ENCODE peak calls at places on chromosomes 16 and 17, in six cellular contexts. One of them, this sample, is unnamed.
A peak's percentile ranks its signal among the peaks of the same experiment; 100 is the strongest.

GRCh38 chr17:74848656-74849399 is 10.9 kb downstream of the GRIN2C start:
- DNase-seq in uterus: no peak
- DNase-seq in naive thymus-derived CD4-positive, alpha-beta T cell: no peak
- DNase-seq in NCI-H1417: no peak
- DNase-seq in breast epithelium: no peak
- DNase-seq in activated CD4-positive, alpha-beta T cell treated with anti-CD3 and anti-CD28 coated beads, Interleukin-2, amount 50 U/mL, for 24 hours: no peak
- DNase-seq in this sample: no peak

GRCh38 chr16:57592591-57593003 is 35.8 kb upstream of the ADGRG1 start:
- DNase-seq in uterus: no peak
- DNase-seq in naive thymus-derived CD4-positive, alpha-beta T cell: peak; percentile 71
- DNase-seq in NCI-H1417: no peak
- DNase-seq in breast epithelium: no peak
- DNase-seq in activated CD4-positive, alpha-beta T cell treated with anti-CD3 and anti-CD28 coated beads, Interleukin-2, amount 50 U/mL, for 24 hours: no peak
- DNase-seq in this sample: peak; percentile 65

GRCh38 chr16:26177438-26177837 is 485.7 kb downstream of the HS3ST4 start:
- DNase-seq in uterus: no peak
- DNase-seq in naive thymus-derived CD4-positive, alpha-beta T cell: no peak
- DNase-seq in NCI-H1417: no peak
- DNase-seq in breast epithelium: no peak
- DNase-seq in activated CD4-positive, alpha-beta T cell treated with anti-CD3 and anti-CD28 coated beads, Interleukin-2, amount 50 U/mL, for 24 hours: no peak
- DNase-seq in this sample: no peak

GRCh38 chr16:75279277-75279676 is 27.9 kb upstream of the BCAR1 start:
- DNase-seq in uterus: no peak
- DNase-seq in naive thymus-derived CD4-positive, alpha-beta T cell: no peak
- DNase-seq in NCI-H1417: no peak
- DNase-seq in breast epithelium: no peak
- DNase-seq in activated CD4-positive, alpha-beta T cell treated with anti-CD3 and anti-CD28 coated beads, Interleukin-2, amount 50 U/mL, for 24 hours: no peak
- DNase-seq in this sample: no peak

GRCh38 chr17:3557768-3558583 is at the start of gene TRPV3:
- DNase-seq in uterus: no peak
- DNase-seq in naive thymus-derived CD4-positive, alpha-beta T cell: no peak
- DNase-seq in NCI-H1417: no peak
- DNase-seq in breast epithelium: peak; percentile 71
- DNase-seq in activated CD4-positive, alpha-beta T cell treated with anti-CD3 and anti-CD28 coated beads, Interleukin-2, amount 50 U/mL, for 24 hours: peak; percentile 55
- DNase-seq in this sample: no peak

GRCh38 chr17:38702900-38703741 is 2.0 kb upstream of the MLLT6 start:
- DNase-seq in uterus: no peak
- DNase-seq in naive thymus-derived CD4-positive, alpha-beta T cell: no peak
- DNase-seq in NCI-H1417: peak; percentile 46
- DNase-seq in breast epithelium: no peak
- DNase-seq in activated CD4-positive, alpha-beta T cell treated with anti-CD3 and anti-CD28 coated beads, Interleukin-2, amount 50 U/mL, for 24 hours: no peak
- DNase-seq in this sample: no peak

GRCh38 chr16:89924298-89924924 is 1.3 kb downstream of the TUBB3 start:
- DNase-seq in uterus: no peak
- DNase-seq in naive thymus-derived CD4-positive, alpha-beta T cell: peak; percentile 44
- DNase-seq in NCI-H1417: peak; percentile 72
- DNase-seq in breast epithelium: no peak
- DNase-seq in activated CD4-positive, alpha-beta T cell treated with anti-CD3 and anti-CD28 coated beads, Interleukin-2, amount 50 U/mL, for 24 hours: no peak
- DNase-seq in this sample: no peak

GRCh38 chr17:81727324-81728031 is 15.4 kb downstream of the SLC25A10 start:
- DNase-seq in uterus: no peak
- DNase-seq in naive thymus-derived CD4-positive, alpha-beta T cell: no peak
- DNase-seq in NCI-H1417: no peak
- DNase-seq in breast epithelium: peak; percentile 49
- DNase-seq in activated CD4-positive, alpha-beta T cell treated with anti-CD3 and anti-CD28 coated beads, Interleukin-2, amount 50 U/mL, for 24 hours: no peak
- DNase-seq in this sample: peak; percentile 78

GRCh38 chr16:28865289-28865688 is 1.6 kb downstream of the SH2B1 start:
- DNase-seq in uterus: no peak
- DNase-seq in naive thymus-derived CD4-positive, alpha-beta T cell: no peak
- DNase-seq in NCI-H1417: no peak
- DNase-seq in breast epithelium: no peak
- DNase-seq in activated CD4-positive, alpha-beta T cell treated with anti-CD3 and anti-CD28 coated beads, Interleukin-2, amount 50 U/mL, for 24 hours: no peak
- DNase-seq in this sample: no peak

GRCh38 chr17:77426676-77427386 is 286.1 kb downstream of the SEC14L1 start:
- DNase-seq in uterus: no peak
- DNase-seq in naive thymus-derived CD4-positive, alpha-beta T cell: no peak
- DNase-seq in NCI-H1417: no peak
- DNase-seq in breast epithelium: no peak
- DNase-seq in activated CD4-positive, alpha-beta T cell treated with anti-CD3 and anti-CD28 coated beads, Interleukin-2, amount 50 U/mL, for 24 hours: no peak
- DNase-seq in this sample: no peak

GRCh38 chr17:489758-490329 is 137.2 kb upstream of the RPH3AL start:
- DNase-seq in uterus: no peak
- DNase-seq in naive thymus-derived CD4-positive, alpha-beta T cell: peak; percentile 77
- DNase-seq in NCI-H1417: no peak
- DNase-seq in breast epithelium: no peak
- DNase-seq in activated CD4-positive, alpha-beta T cell treated with anti-CD3 and anti-CD28 coated beads, Interleukin-2, amount 50 U/mL, for 24 hours: peak; percentile 14
- DNase-seq in this sample: no peak

GRCh38 chr16:57513371-57514102 is 22.8 kb downstream of the CCDC102A start:
- DNase-seq in uterus: peak; percentile 69
- DNase-seq in naive thymus-derived CD4-positive, alpha-beta T cell: no peak
- DNase-seq in NCI-H1417: no peak
- DNase-seq in breast epithelium: no peak
- DNase-seq in activated CD4-positive, alpha-beta T cell treated with anti-CD3 and anti-CD28 coated beads, Interleukin-2, amount 50 U/mL, for 24 hours: no peak
- DNase-seq in this sample: no peak

GRCh38 chr17:49830605-49831004 is 17.3 kb downstream of the TAC4 start:
- DNase-seq in uterus: no peak
- DNase-seq in naive thymus-derived CD4-positive, alpha-beta T cell: no peak
- DNase-seq in NCI-H1417: no peak
- DNase-seq in breast epithelium: no peak
- DNase-seq in activated CD4-positive, alpha-beta T cell treated with anti-CD3 and anti-CD28 coated beads, Interleukin-2, amount 50 U/mL, for 24 hours: no peak
- DNase-seq in this sample: no peak

GRCh38 chr16:81500833-81501521 is 56.4 kb downstream of the CMIP start:
- DNase-seq in uterus: no peak
- DNase-seq in naive thymus-derived CD4-positive, alpha-beta T cell: no peak
- DNase-seq in NCI-H1417: no peak
- DNase-seq in breast epithelium: peak; percentile 42
- DNase-seq in activated CD4-positive, alpha-beta T cell treated with anti-CD3 and anti-CD28 coated beads, Interleukin-2, amount 50 U/mL, for 24 hours: no peak
- DNase-seq in this sample: no peak

GRCh38 chr16:49636608-49637007 is 219.3 kb downstream of the ZNF423 start:
- DNase-seq in uterus: no peak
- DNase-seq in naive thymus-derived CD4-positive, alpha-beta T cell: no peak
- DNase-seq in NCI-H1417: no peak
- DNase-seq in breast epithelium: no peak
- DNase-seq in activated CD4-positive, alpha-beta T cell treated with anti-CD3 and anti-CD28 coated beads, Interleukin-2, amount 50 U/mL, for 24 hours: no peak
- DNase-seq in this sample: no peak

GRCh38 chr16:685967-686366 is 1.8 kb upstream of the JMJD8 start:
- DNase-seq in uterus: no peak
- DNase-seq in naive thymus-derived CD4-positive, alpha-beta T cell: no peak
- DNase-seq in NCI-H1417: peak; percentile 40
- DNase-seq in breast epithelium: no peak
- DNase-seq in activated CD4-positive, alpha-beta T cell treated with anti-CD3 and anti-CD28 coated beads, Interleukin-2, amount 50 U/mL, for 24 hours: no peak
- DNase-seq in this sample: no peak

GRCh38 chr17:15946611-15947120 is 1.7 kb downstream of the ADORA2B start:
- DNase-seq in uterus: no peak
- DNase-seq in naive thymus-derived CD4-positive, alpha-beta T cell: no peak
- DNase-seq in NCI-H1417: no peak
- DNase-seq in breast epithelium: no peak
- DNase-seq in activated CD4-positive, alpha-beta T cell treated with anti-CD3 and anti-CD28 coated beads, Interleukin-2, amount 50 U/mL, for 24 hours: no peak
- DNase-seq in this sample: no peak